ENCODE peak calls at places on chromosomes 7 and 10, in six cellular contexts. One of them, this sample, is unnamed.

GRCh38 chr10:77620731-77621130 is 16.9 kb downstream of the KCNMA1 start:
- DNase-seq in sigmoid colon: no peak
- DNase-seq in psoas muscle: no peak
- DNase-seq in aorta: no peak
- DNase-seq in right cardiac atrium: no peak
- DNase-seq in dorsolateral prefrontal cortex: no peak
- DNase-seq in this sample: no peak

GRCh38 chr10:106311590-106311989 is 852.9 kb downstream of the SORCS1 start:
- DNase-seq in sigmoid colon: no peak
- DNase-seq in psoas muscle: no peak
- DNase-seq in aorta: no peak
- DNase-seq in right cardiac atrium: no peak
- DNase-seq in dorsolateral prefrontal cortex: no peak
- DNase-seq in this sample: no peak

GRCh38 chr7:23471090-23471859 is 984 bp upstream of the IGF2BP3 start:
- DNase-seq in sigmoid colon: no peak
- DNase-seq in psoas muscle: no peak
- DNase-seq in aorta: no peak
- DNase-seq in right cardiac atrium: peak; percentile 43
- DNase-seq in dorsolateral prefrontal cortex: no peak
- DNase-seq in this sample: peak; percentile 93

GRCh38 chr7:74612015-74612829 is 45.3 kb upstream of the GTF2I start:
- DNase-seq in sigmoid colon: peak; percentile 66
- DNase-seq in psoas muscle: no peak
- DNase-seq in aorta: no peak
- DNase-seq in right cardiac atrium: peak; percentile 64
- DNase-seq in dorsolateral prefrontal cortex: peak; percentile 41
- DNase-seq in this sample: no peak

GRCh38 chr7:153432056-153432455 is 620.1 kb upstream of the DPP6 start:
- DNase-seq in sigmoid colon: no peak
- DNase-seq in psoas muscle: no peak
- DNase-seq in aorta: no peak
- DNase-seq in right cardiac atrium: no peak
- DNase-seq in dorsolateral prefrontal cortex: no peak
- DNase-seq in this sample: no peak

GRCh38 chr10:124465003-124465776 is 3.6 kb downstream of the LHPP start:
- DNase-seq in sigmoid colon: no peak
- DNase-seq in psoas muscle: no peak
- DNase-seq in aorta: no peak
- DNase-seq in right cardiac atrium: no peak
- DNase-seq in dorsolateral prefrontal cortex: no peak
- DNase-seq in this sample: peak; percentile 73

GRCh38 chr7:33807779-33808482 is 97.4 kb upstream of the BMPER start:
- DNase-seq in sigmoid colon: no peak
- DNase-seq in psoas muscle: no peak
- DNase-seq in aorta: no peak
- DNase-seq in right cardiac atrium: peak; percentile 48
- DNase-seq in dorsolateral prefrontal cortex: no peak
- DNase-seq in this sample: peak; percentile 86

GRCh38 chr7:106465704-106466468 is 181.1 kb upstream of the NAMPT start:
- DNase-seq in sigmoid colon: no peak
- DNase-seq in psoas muscle: no peak
- DNase-seq in aorta: no peak
- DNase-seq in right cardiac atrium: peak; percentile 63
- DNase-seq in dorsolateral prefrontal cortex: no peak
- DNase-seq in this sample: no peak

GRCh38 chr7:11153694-11154093 is 180.0 kb downstream of the PHF14 start:
- DNase-seq in sigmoid colon: no peak
- DNase-seq in psoas muscle: no peak
- DNase-seq in aorta: no peak
- DNase-seq in right cardiac atrium: no peak
- DNase-seq in dorsolateral prefrontal cortex: no peak
- DNase-seq in this sample: no peak

GRCh38 chr10:127977368-127978009 is 70.6 kb downstream of the PTPRE start:
- DNase-seq in sigmoid colon: peak; percentile 88
- DNase-seq in psoas muscle: peak; percentile 82
- DNase-seq in aorta: peak; percentile 91
- DNase-seq in right cardiac atrium: peak; percentile 89
- DNase-seq in dorsolateral prefrontal cortex: peak; percentile 75
- DNase-seq in this sample: peak; percentile 91

GRCh38 chr10:58967551-58968418 is 208.7 kb upstream of the PHYHIPL start:
- DNase-seq in sigmoid colon: no peak
- DNase-seq in psoas muscle: no peak
- DNase-seq in aorta: peak; percentile 44
- DNase-seq in right cardiac atrium: peak; percentile 63
- DNase-seq in dorsolateral prefrontal cortex: peak; percentile 82
- DNase-seq in this sample: no peak

GRCh38 chr10:1026578-1026977 is 919 bp upstream of the IDI2 start:
- DNase-seq in sigmoid colon: no peak
- DNase-seq in psoas muscle: no peak
- DNase-seq in aorta: no peak
- DNase-seq in right cardiac atrium: no peak
- DNase-seq in dorsolateral prefrontal cortex: no peak
- DNase-seq in this sample: no peak

GRCh38 chr7:80881361-80881760 is 37.5 kb downstream of the SEMA3C start:
- DNase-seq in sigmoid colon: no peak
- DNase-seq in psoas muscle: no peak
- DNase-seq in aorta: no peak
- DNase-seq in right cardiac atrium: no peak
- DNase-seq in dorsolateral prefrontal cortex: no peak
- DNase-seq in this sample: no peak

GRCh38 chr7:6508950-6509349 is 42.3 kb downstream of the GRID2IP start:
- DNase-seq in sigmoid colon: no peak
- DNase-seq in psoas muscle: no peak
- DNase-seq in aorta: no peak
- DNase-seq in right cardiac atrium: no peak
- DNase-seq in dorsolateral prefrontal cortex: no peak
- DNase-seq in this sample: peak; percentile 62

GRCh38 chr7:122453432-122453831 is 148.9 kb upstream of the FEZF1 start:
- DNase-seq in sigmoid colon: no peak
- DNase-seq in psoas muscle: no peak
- DNase-seq in aorta: no peak
- DNase-seq in right cardiac atrium: no peak
- DNase-seq in dorsolateral prefrontal cortex: no peak
- DNase-seq in this sample: no peak

GRCh38 chr7:138726288-138726687 is 25.1 kb upstream of the SVOPL start:
- DNase-seq in sigmoid colon: no peak
- DNase-seq in psoas muscle: no peak
- DNase-seq in aorta: no peak
- DNase-seq in right cardiac atrium: no peak
- DNase-seq in dorsolateral prefrontal cortex: no peak
- DNase-seq in this sample: no peak

GRCh38 chr7:41203542-41203941 is 499.3 kb downstream of the INHBA start:
- DNase-seq in sigmoid colon: no peak
- DNase-seq in psoas muscle: no peak
- DNase-seq in aorta: no peak
- DNase-seq in right cardiac atrium: no peak
- DNase-seq in dorsolateral prefrontal cortex: no peak
- DNase-seq in this sample: peak; percentile 9

GRCh38 chr7:37193087-37193774 is 255.4 kb downstream of the ELMO1 start:
- DNase-seq in sigmoid colon: no peak
- DNase-seq in psoas muscle: no peak
- DNase-seq in aorta: peak; percentile 42
- DNase-seq in right cardiac atrium: peak; percentile 72
- DNase-seq in dorsolateral prefrontal cortex: no peak
- DNase-seq in this sample: no peak

GRCh38 chr7:4245866-4246470 is 436.1 kb upstream of the FOXK1 start:
- DNase-seq in sigmoid colon: no peak
- DNase-seq in psoas muscle: no peak
- DNase-seq in aorta: no peak
- DNase-seq in right cardiac atrium: no peak
- DNase-seq in dorsolateral prefrontal cortex: peak; percentile 24
- DNase-seq in this sample: no peak

GRCh38 chr7:830069-830468 is 2.2 kb upstream of the SUN1 start:
- DNase-seq in sigmoid colon: no peak
- DNase-seq in psoas muscle: no peak
- DNase-seq in aorta: no peak
- DNase-seq in right cardiac atrium: no peak
- DNase-seq in dorsolateral prefrontal cortex: no peak
- DNase-seq in this sample: no peak

GRCh38 chr7:29039747-29040569 is 81.8 kb upstream of the TRIL start:
- DNase-seq in sigmoid colon: no peak
- DNase-seq in psoas muscle: no peak
- DNase-seq in aorta: no peak
- DNase-seq in right cardiac atrium: no peak
- DNase-seq in dorsolateral prefrontal cortex: no peak
- DNase-seq in this sample: peak; percentile 55

GRCh38 chr10:107915277-107915634 is 750.8 kb upstream of the SORCS1 start:
- DNase-seq in sigmoid colon: no peak
- DNase-seq in psoas muscle: no peak
- DNase-seq in aorta: no peak
- DNase-seq in right cardiac atrium: no peak
- DNase-seq in dorsolateral prefrontal cortex: no peak
- DNase-seq in this sample: no peak

GRCh38 chr10:80136134-80136571 is 3.6 kb downstream of the PLAC9 start:
- DNase-seq in sigmoid colon: peak; percentile 88
- DNase-seq in psoas muscle: peak; percentile 95
- DNase-seq in aorta: peak; percentile 94
- DNase-seq in right cardiac atrium: peak; percentile 99
- DNase-seq in dorsolateral prefrontal cortex: no peak
- DNase-seq in this sample: peak; percentile 92

GRCh38 chr7:30226593-30227268 is 57.7 kb upstream of the ZNRF2 start:
- DNase-seq in sigmoid colon: no peak
- DNase-seq in psoas muscle: no peak
- DNase-seq in aorta: no peak
- DNase-seq in right cardiac atrium: no peak
- DNase-seq in dorsolateral prefrontal cortex: no peak
- DNase-seq in this sample: no peak

GRCh38 chr10:132575320-132576201 is 38.0 kb downstream of the INPP5A start:
- DNase-seq in sigmoid colon: no peak
- DNase-seq in psoas muscle: no peak
- DNase-seq in aorta: no peak
- DNase-seq in right cardiac atrium: peak; percentile 87
- DNase-seq in dorsolateral prefrontal cortex: no peak
- DNase-seq in this sample: peak; percentile 97

GRCh38 chr10:34392641-34393170 is 422.4 kb downstream of the PARD3 start:
- DNase-seq in sigmoid colon: no peak
- DNase-seq in psoas muscle: no peak
- DNase-seq in aorta: no peak
- DNase-seq in right cardiac atrium: no peak
- DNase-seq in dorsolateral prefrontal cortex: no peak
- DNase-seq in this sample: no peak

GRCh38 chr7:98075801-98076200 is 30.9 kb upstream of the LMTK2 start:
- DNase-seq in sigmoid colon: no peak
- DNase-seq in psoas muscle: no peak
- DNase-seq in aorta: no peak
- DNase-seq in right cardiac atrium: no peak
- DNase-seq in dorsolateral prefrontal cortex: no peak
- DNase-seq in this sample: no peak

GRCh38 chr10:97759157-97759980 is 12.4 kb downstream of the SFRP5 start:
- DNase-seq in sigmoid colon: peak; percentile 75
- DNase-seq in psoas muscle: peak; percentile 49
- DNase-seq in aorta: peak; percentile 71
- DNase-seq in right cardiac atrium: peak; percentile 89
- DNase-seq in dorsolateral prefrontal cortex: peak; percentile 80
- DNase-seq in this sample: peak; percentile 98

GRCh38 chr10:802506-802905 is 113.0 kb upstream of the DIP2C start:
- DNase-seq in sigmoid colon: peak; percentile 50
- DNase-seq in psoas muscle: no peak
- DNase-seq in aorta: no peak
- DNase-seq in right cardiac atrium: no peak
- DNase-seq in dorsolateral prefrontal cortex: no peak
- DNase-seq in this sample: peak; percentile 27

DNA sequence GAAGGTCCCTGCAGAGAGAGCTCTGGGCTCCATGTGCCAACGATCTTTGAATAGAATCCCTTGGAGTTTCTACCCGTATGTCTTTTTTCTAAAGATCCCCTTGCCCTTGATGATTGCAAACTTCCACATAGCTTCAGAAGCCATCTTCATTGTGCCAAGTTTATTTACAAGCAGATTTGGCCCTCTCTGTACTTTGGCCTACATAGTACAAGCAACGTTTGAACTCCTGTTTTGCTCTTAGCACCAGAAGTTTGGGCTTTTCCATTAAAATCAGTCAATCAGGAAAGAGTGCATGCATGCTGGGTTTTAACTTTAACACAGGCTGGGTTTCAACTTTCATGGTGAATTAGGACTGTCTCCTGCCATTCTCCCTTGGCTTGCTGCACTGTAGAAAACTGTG is 557.6 kb upstream of the GALNT17 start:
- DNase-seq in sigmoid colon: no peak
- DNase-seq in psoas muscle: no peak
- DNase-seq in aorta: no peak
- DNase-seq in right cardiac atrium: no peak
- DNase-seq in dorsolateral prefrontal cortex: no peak
- DNase-seq in this sample: no peak
- H3K4me3 ChIP-seq in sigmoid colon: no peak overlapping the region
- H3K4me3 ChIP-seq in psoas muscle: no peak overlapping the region
- H3K4me3 ChIP-seq in aorta: no peak overlapping the region
- H3K4me3 ChIP-seq in right cardiac atrium: no peak overlapping the region
- H3K4me3 ChIP-seq in dorsolateral prefrontal cortex: no peak overlapping the region
- H3K4me3 ChIP-seq in this sample: no peak overlapping the region

DNA sequence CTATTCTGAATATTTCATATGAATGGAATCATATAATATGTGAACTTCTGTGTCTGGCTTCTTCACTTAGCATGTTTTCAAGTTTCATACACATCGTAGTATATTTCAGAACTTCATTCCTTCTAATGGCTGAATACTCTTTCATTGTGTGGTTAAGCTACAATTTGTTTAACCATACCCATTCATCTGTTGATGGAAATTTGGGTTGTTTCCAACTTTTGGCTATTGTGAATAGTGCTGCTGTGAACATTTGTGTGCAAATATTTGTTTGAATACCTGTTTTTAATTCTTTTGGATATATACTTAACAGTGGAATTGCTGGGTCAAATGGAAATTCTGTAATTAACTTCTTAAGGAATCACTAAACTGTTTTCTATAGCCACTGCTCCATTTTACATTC is 86.0 kb upstream of the MDFIC start:
- DNase-seq in sigmoid colon: no peak
- DNase-seq in psoas muscle: no peak
- DNase-seq in aorta: no peak
- DNase-seq in right cardiac atrium: no peak
- DNase-seq in dorsolateral prefrontal cortex: no peak
- DNase-seq in this sample: no peak
- H3K27ac ChIP-seq in sigmoid colon: no peak overlapping the region
- H3K27ac ChIP-seq in psoas muscle: no peak overlapping the region
- H3K27ac ChIP-seq in aorta: no peak overlapping the region
- H3K27ac ChIP-seq in right cardiac atrium: no peak overlapping the region
- H3K27ac ChIP-seq in dorsolateral prefrontal cortex: no peak overlapping the region
- H3K27ac ChIP-seq in this sample: no peak overlapping the region

DNA sequence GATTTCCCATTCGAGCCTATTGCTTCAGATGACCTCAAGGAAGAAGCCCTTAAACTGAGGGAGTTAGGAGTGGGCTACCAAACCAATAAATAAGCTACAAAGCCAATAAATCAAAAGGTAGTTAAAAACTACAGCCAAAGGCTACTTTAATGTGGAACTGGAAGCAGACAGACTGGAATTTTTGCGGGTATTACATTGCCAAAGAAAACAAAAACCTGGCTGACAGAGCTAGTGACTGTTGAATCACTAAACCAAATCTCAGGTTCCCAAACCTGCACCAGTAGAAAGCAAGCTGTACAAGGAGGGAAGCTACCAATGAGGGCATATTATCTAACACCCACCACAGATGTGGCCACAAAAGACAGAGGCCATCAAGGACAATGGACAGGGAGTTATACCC is 315.5 kb downstream of the GRM8 start:
- DNase-seq in sigmoid colon: no peak
- DNase-seq in psoas muscle: no peak
- DNase-seq in aorta: no peak
- DNase-seq in right cardiac atrium: no peak
- DNase-seq in dorsolateral prefrontal cortex: no peak
- DNase-seq in this sample: no peak
- H3K4me3 ChIP-seq in sigmoid colon: no peak overlapping the region
- H3K4me3 ChIP-seq in psoas muscle: no peak overlapping the region
- H3K4me3 ChIP-seq in aorta: no peak overlapping the region
- H3K4me3 ChIP-seq in right cardiac atrium: no peak overlapping the region
- H3K4me3 ChIP-seq in dorsolateral prefrontal cortex: no peak overlapping the region
- H3K4me3 ChIP-seq in this sample: no peak overlapping the region

GRCh38 chr7:43954524-43955228 is 28.4 kb downstream of the UBE2D4 start:
- DNase-seq in sigmoid colon: peak; percentile 1
- DNase-seq in psoas muscle: no peak
- DNase-seq in aorta: no peak
- DNase-seq in right cardiac atrium: no peak
- DNase-seq in dorsolateral prefrontal cortex: peak; percentile 69
- DNase-seq in this sample: peak; percentile 89
- H3K27ac ChIP-seq in sigmoid colon: no peak overlapping the region
- H3K27ac ChIP-seq in psoas muscle: no peak overlapping the region
- H3K27ac ChIP-seq in aorta: no peak overlapping the region
- H3K27ac ChIP-seq in right cardiac atrium: no peak overlapping the region
- H3K27ac ChIP-seq in dorsolateral prefrontal cortex: no peak overlapping the region
- H3K27ac ChIP-seq in this sample: no peak overlapping the region

This sample was measured in osteoblast.